ENCODE peak calls at places on chromosomes 13 and 19, in six cellular contexts. M is left ventricle myocardium inferior, X is psoas muscle, N is prostate gland, B is A549, S is stomach. I is an unnamed sample.

GRCh38 chr13:84607614-84608013 is 725.3 kb upstream of the SLITRK1 start:
- DNase-seq in S (no peak), M (no peak), X (no peak), B (no peak), N (no peak), I (no peak)

GRCh38 chr13:69547780-69548179 is 559.8 kb upstream of the ATXN8OS start:
- DNase-seq in M (no peak), N (no peak), X (no peak), B (no peak), S (no peak), I (no peak)

GRCh38 chr13:38686635-38687245 is at the start of gene FREM2:
- DNase-seq in X (peak; percentile 66), N (peak; percentile 46), S (peak; percentile 57), M (no peak), B (peak; percentile 23), I (peak; percentile 93)

GRCh38 chr19:42412223-42412622 is 15.0 kb downstream of the LIPE start:
- DNase-seq in B (no peak), M (no peak), S (no peak), N (no peak), X (peak; percentile 64), I (no peak)

GRCh38 chr13:77554079-77554478 is 18.6 kb downstream of the SCEL start:
- DNase-seq in S (no peak), X (no peak), B (no peak), M (no peak), N (no peak), I (no peak)

GRCh38 chr19:46453661-46454060 is 17.7 kb downstream of the PNMA8A start:
- DNase-seq in B (no peak), N (peak; percentile 83), M (no peak), X (no peak), S (no peak), I (no peak)

GRCh38 chr13:29954082-29955043 is 103.9 kb upstream of the UBL3 start:
- DNase-seq in S (no peak), X (no peak), B (no peak), M (no peak), N (no peak), I (no peak)

GRCh38 chr19:1884291-1884718 is 991 bp downstream of the ABHD17A start:
- DNase-seq in N (no peak), M (no peak), B (no peak), X (no peak), S (no peak), I (no peak)

GRCh38 chr19:38844093-38844686 is 5.6 kb downstream of the HNRNPL start:
- DNase-seq in S (no peak), M (no peak), B (no peak), X (peak; percentile 23), N (no peak), I (no peak)

GRCh38 chr19:33110201-33110910 is 21.6 kb upstream of the WDR88 start:
- DNase-seq in B (peak; percentile 39), X (no peak), S (no peak), M (no peak), N (no peak), I (no peak)

GRCh38 chr13:112066624-112067004 is 335 bp upstream of the SOX1 start:
- DNase-seq in S (no peak), M (peak; percentile 52), X (peak; percentile 74), B (no peak), N (no peak), I (peak; percentile 91)

GRCh38 chr19:39009001-39009400 is 23.3 kb downstream of the FBXO27 start:
- DNase-seq in X (no peak), B (no peak), M (no peak), S (no peak), N (no peak), I (no peak)

GRCh38 chr13:109859898-109860297 is 73.5 kb upstream of the IRS2 start:
- DNase-seq in B (no peak), M (no peak), X (no peak), S (no peak), N (no peak), I (no peak)

GRCh38 chr13:71759506-71760225 is 107.3 kb downstream of the DACH1 start:
- DNase-seq in S (no peak), N (no peak), B (no peak), X (no peak), M (no peak), I (no peak)

GRCh38 chr19:46428278-46429141 is at the start of gene PNMA8C:
- DNase-seq in N (no peak), M (peak; percentile 75), X (peak; percentile 80), B (peak; percentile 31), S (peak; percentile 50), I (no peak)

GRCh38 chr19:47699360-47699917 is 13.8 kb upstream of the EHD2 start:
- DNase-seq in X (no peak), M (no peak), S (peak; percentile 59), N (no peak), B (peak; percentile 73), I (peak; percentile 74)

GRCh38 chr19:51799998-51800848 is 5.3 kb downstream of the FPR3 start:
- DNase-seq in X (no peak), B (no peak), N (no peak), M (peak; percentile 87), S (no peak), I (no peak)

GRCh38 chr13:110319774-110320509 is 12.9 kb downstream of the COL4A2 start:
- DNase-seq in X (no peak), N (no peak), M (no peak), S (no peak), B (peak; percentile 75), I (no peak)

GRCh38 chr13:72463561-72463960 is 263.9 kb downstream of the MZT1 start:
- DNase-seq in M (no peak), X (no peak), S (no peak), B (no peak), N (no peak), I (no peak)

GRCh38 chr13:112963641-112964040 is 5.4 kb upstream of the MCF2L start:
- DNase-seq in B (no peak), N (no peak), M (no peak), S (no peak), X (peak; percentile 22), I (peak; percentile 25)

GRCh38 chr13:99199541-99200432 is 867 bp upstream of the UBAC2 start:
- DNase-seq in N (no peak), M (no peak), X (no peak), S (no peak), B (no peak), I (no peak)

GRCh38 chr19:46732966-46733692 is 12.7 kb upstream of the FKRP start:
- DNase-seq in B (no peak), S (no peak), X (peak; percentile 60), M (no peak), N (no peak), I (no peak)

GRCh38 chr19:46863818-46864629 is 3.2 kb downstream of the ARHGAP35 start:
- DNase-seq in B (no peak), S (peak; percentile 39), X (no peak), N (peak; percentile 65), M (no peak), I (no peak)

GRCh38 chr19:23771761-23772667 is 13.3 kb upstream of the ZNF681 start:
- DNase-seq in S (no peak), N (no peak), M (no peak), X (no peak), B (no peak), I (no peak)

DNA sequence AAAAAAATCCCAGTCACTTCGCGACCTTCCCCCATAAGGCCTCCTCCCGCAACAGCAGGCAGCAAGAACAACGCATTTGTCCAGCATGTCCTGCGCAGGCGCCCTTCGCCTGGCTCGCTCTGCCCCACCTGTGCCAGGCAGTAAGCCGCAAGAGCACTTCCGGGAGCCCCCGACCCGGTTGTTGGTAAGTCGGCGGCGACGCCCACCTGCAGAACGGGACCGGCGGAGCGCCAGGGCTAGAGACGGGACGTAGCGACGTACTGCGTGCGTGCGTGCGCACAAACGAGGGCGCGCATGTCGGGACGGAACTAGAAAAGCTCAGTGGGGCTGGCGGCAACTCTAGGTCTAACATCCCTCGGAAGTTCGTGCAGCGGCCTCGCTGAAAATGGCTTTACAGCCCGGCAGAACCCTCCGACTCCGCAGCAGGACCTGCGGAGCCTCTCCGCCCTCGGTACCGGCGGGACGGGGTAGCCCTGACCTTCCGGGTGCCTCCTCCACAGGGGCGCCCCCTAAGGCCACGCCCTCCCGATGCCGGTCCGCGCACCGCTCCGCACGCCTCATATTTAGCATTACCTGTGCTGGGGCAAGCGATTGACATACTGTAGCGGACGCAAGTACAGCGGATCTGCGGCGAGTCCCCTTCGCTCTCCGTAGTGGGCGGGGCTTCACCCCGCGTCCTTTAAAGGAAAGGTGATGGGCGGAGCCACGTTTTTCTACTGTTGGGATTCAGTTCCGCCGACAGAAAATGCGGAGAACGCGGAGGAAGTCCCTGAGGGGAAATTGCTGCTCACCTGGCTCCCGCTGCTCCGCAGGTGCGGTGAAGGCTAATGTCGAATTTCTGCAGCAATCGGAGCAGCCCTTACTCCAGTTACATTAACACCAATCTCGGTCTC is at the start of gene MTIF3:
- DNase-seq in N (peak; percentile 96), M (peak; percentile 92), X (peak; percentile 98), B (peak; percentile 94), S (peak; percentile 97), I (peak; percentile 98)
- H3K4me1 ChIP-seq in N (no peaks in the 10 kb centered on the region), M (peaks cover 73% of the 10 kb centered on the region), X (peaks cover 38% of the 10 kb centered on the region), B (peaks cover 11% of the 10 kb centered on the region), S (peaks cover 68% of the 10 kb centered on the region), I (peaks cover 12% of the 10 kb centered on the region)

DNA sequence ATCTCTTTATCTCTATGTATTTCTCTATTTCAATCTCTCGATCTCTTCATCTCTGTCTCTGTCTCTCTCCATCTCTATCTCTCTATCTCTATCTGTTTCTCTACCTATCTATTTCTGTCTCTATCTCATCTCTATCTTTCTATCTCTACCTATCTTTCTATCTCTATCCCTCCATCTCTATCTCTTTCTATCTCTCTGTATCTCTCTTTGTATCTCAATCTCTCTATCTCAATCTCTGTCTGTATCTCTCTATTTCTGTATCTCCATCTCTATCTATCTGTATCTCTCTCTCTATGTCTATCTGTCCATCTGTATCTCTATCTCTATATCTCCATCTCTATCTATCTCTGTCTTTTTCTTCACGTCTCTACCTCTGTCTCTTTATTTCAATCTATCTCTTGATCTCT is 25.2 kb downstream of the TNFSF9 start:
- DNase-seq in M (no peak), X (no peak), N (no peak), B (no peak), S (no peak), I (no peak)
- TF ChIP-seq CTCF in M (no peak), X (no peak), N (no peak), B (no peak), S (no peak), I (no peak)

GRCh38 chr13:114151565-114152284 is 19.3 kb upstream of the RASA3 start:
- DNase-seq in B (no peak), S (peak; percentile 82), M (no peak), X (peak; percentile 75), N (peak; percentile 33), I (no peak)
- H3K4me1 ChIP-seq in B (no peaks in the 10 kb centered on the region), S (no peaks in the 10 kb centered on the region), M (peaks cover 4% of the 10 kb centered on the region), X (peaks cover 4% of the 10 kb centered on the region), N (no peaks in the 10 kb centered on the region), I (no peaks in the 10 kb centered on the region)

GRCh38 chr13:31909889-31910551 is 121.6 kb upstream of the FRY start:
- DNase-seq in S (peak; percentile 53), M (no peak), X (no peak), N (peak; percentile 47), B (peak; percentile 47), I (no peak)
- TF ChIP-seq CTCF in S (peak; percentile 81), M (peak; percentile 92), X (peak; percentile 93), N (peak; percentile 67), B (peak; percentile 74), I (peak; percentile 85)

I was measured in Caco-2.